ENCODE peak calls at places on chromosomes 1 and 21, in eight cellular contexts. E is H1; P is mammary epithelial cell; G is CD8-positive, alpha-beta T cell; R is mesenchymal stem cell; T is kidney; Y is lung; H is right lobe of liver. W is an unnamed sample.

GRCh38 chr1:201667479-201667878 is 128.6 kb downstream of the NAV1 start:
- DNase-seq in R (no peak), G (no peak), E (no peak), T (no peak), Y (no peak), P (no peak), H (no peak), W (no peak)

GRCh38 chr1:2091611-2092604 is 41.7 kb downstream of the PRKCZ start:
- DNase-seq in G (peak), T (no peak), R (no peak), P (no peak), E (peak), H (no peak), Y (no peak), W (peak)

GRCh38 chr1:64046243-64046642 is 157.2 kb upstream of the UBE2U start:
- DNase-seq in E (no peak), H (no peak), Y (no peak), T (no peak), G (no peak), R (no peak), P (no peak), W (no peak)

GRCh38 chr1:186682721-186683120 is 2.5 kb upstream of the PTGS2 start:
- DNase-seq in H (no peak), T (no peak), P (no peak), E (no peak), R (no peak), G (no peak), Y (no peak), W (no peak)

GRCh38 chr21:25561668-25562641 is 45.3 kb downstream of the MRPL39 start:
- DNase-seq in Y (peak), P (no peak), T (peak), G (peak), E (peak), R (peak), H (peak), W (peak)

GRCh38 chr21:36093512-36093911 is 23.7 kb downstream of the CBR1 start:
- DNase-seq in T (no peak), R (no peak), G (no peak), H (no peak), Y (no peak), E (no peak), P (no peak), W (no peak)

GRCh38 chr1:29984107-29984506 is 739.3 kb downstream of the MATN1 start:
- DNase-seq in P (no peak), E (no peak), R (no peak), Y (peak), T (no peak), G (no peak), H (no peak), W (no peak)

GRCh38 chr21:39014751-39015150 is 168.5 kb downstream of the PSMG1 start:
- DNase-seq in T (no peak), H (no peak), G (no peak), E (no peak), P (peak), Y (no peak), R (peak), W (no peak)

GRCh38 chr1:50417946-50418599 is 5.2 kb downstream of the DMRTA2 start:
- DNase-seq in T (no peak), P (no peak), E (no peak), H (no peak), G (no peak), R (no peak), Y (no peak), W (no peak)

GRCh38 chr21:45932922-45933502 is 48.6 kb upstream of the COL6A1 start:
- DNase-seq in Y (no peak), E (no peak), T (peak), G (no peak), P (no peak), R (no peak), H (no peak), W (no peak)

GRCh38 chr1:248820041-248820585 is 5.6 kb downstream of the SH3BP5L start:
- DNase-seq in H (no peak), Y (no peak), P (no peak), T (no peak), R (no peak), E (no peak), G (no peak), W (no peak)

GRCh38 chr1:5388622-5389021 is 603.6 kb downstream of the NPHP4 start:
- DNase-seq in Y (no peak), T (no peak), H (no peak), G (peak), E (no peak), P (no peak), R (no peak), W (no peak)

GRCh38 chr1:100883963-100884362 is 10.7 kb downstream of the EXTL2 start:
- DNase-seq in R (peak), Y (no peak), E (no peak), P (peak), H (no peak), T (no peak), G (no peak), W (no peak)

GRCh38 chr1:94926365-94926914 is 470 bp downstream of the CNN3 start:
- DNase-seq in G (peak), Y (peak), R (peak), H (peak), P (peak), E (peak), T (peak), W (no peak)

GRCh38 chr1:212794561-212795014 is 2.9 kb downstream of the TATDN3 start:
- DNase-seq in G (no peak), E (no peak), T (no peak), P (no peak), R (peak), H (no peak), Y (no peak), W (peak)
- H3K27ac ChIP-seq in G (no peak), E (no peak), T (no peak), P (no peak), R (no peak), H (no peak), Y (no peak), W (no peak)

GRCh38 chr1:40824591-40825429 is 37.4 kb downstream of the CITED4 start:
- DNase-seq in Y (no peak), R (peak), G (no peak), E (no peak), H (no peak), T (no peak), P (no peak), W (no peak)
- H3K4me3 ChIP-seq in Y (no peak), R (no peak), G (no peak), E (no peak), H (no peak), T (no peak), P (no peak), W (no peak)

DNA sequence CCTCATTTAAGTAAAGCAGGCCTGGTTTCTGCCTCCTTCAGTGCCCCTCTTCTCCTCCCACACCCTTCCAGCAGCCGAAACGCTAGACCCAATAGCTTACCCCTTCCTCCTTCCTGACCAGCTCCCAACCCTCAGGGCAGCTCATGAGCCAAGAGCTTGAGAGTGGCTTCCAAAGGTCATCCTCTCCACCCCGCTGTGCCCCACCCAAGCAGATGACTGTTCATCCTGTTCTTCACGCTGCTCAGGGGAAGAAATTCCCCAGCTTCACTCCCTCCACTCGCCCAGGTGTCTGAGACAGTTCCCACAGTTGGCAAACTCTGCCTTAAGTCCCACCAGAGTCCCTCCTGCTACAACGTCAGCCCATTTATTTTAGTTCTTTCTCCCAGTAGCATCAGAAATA is 23.4 kb downstream of the ARHGEF19 start:
- DNase-seq in T (peak), E (no peak), Y (no peak), H (no peak), P (peak), R (no peak), G (no peak), W (no peak)
- H3K27ac ChIP-seq in T (no peak), E (no peak), Y (no peak), H (no peak), P (peak), R (no peak), G (no peak), W (no peak)

GRCh38 chr1:47225430-47226100 is 6.5 kb downstream of the TAL1 start:
- DNase-seq in R (no peak), T (no peak), G (no peak), E (no peak), Y (no peak), P (no peak), H (peak), W (no peak)

GRCh38 chr1:47223921-47224675 is 7.9 kb downstream of the TAL1 start:
- DNase-seq in E (no peak), T (no peak), R (no peak), P (no peak), Y (no peak), G (no peak), H (no peak), W (no peak)

GRCh38 chr1:47224676-47225399 is 7.2 kb downstream of the TAL1 start:
- DNase-seq in R (no peak), P (no peak), T (no peak), E (peak), G (no peak), Y (no peak), H (no peak), W (no peak)

GRCh38 chr1:47227370-47228232 is 4.4 kb downstream of the TAL1 start:
- DNase-seq in G (no peak), H (peak), P (no peak), Y (no peak), T (no peak), E (no peak), R (no peak), W (no peak)

GRCh38 chr1:47226121-47226977 is 5.7 kb downstream of the TAL1 start:
- DNase-seq in H (peak), R (no peak), Y (no peak), G (no peak), P (no peak), T (no peak), E (no peak), W (no peak)
- H3K4me3 ChIP-seq in H (no peak), R (no peak), Y (no peak), G (no peak), P (no peak), T (no peak), E (peak), W (no peak)

DNA sequence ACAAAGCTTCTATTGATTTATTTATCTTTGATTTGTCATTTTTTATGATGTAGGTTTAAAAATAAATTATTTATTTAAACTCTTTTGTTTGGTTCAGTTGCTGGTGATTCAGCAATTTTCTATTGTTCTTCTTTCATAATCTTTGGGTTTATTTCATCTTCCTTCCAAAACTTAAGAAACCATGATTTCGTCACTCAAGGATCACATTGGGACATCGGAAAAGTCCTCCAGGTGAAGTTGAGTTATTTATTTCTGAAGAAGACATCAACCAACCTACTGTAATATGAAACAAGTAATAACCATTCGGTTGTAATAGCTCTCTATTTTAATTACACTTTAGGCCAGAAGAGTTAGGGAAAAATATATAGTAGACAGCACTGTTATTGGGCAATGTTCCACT is 23.0 kb upstream of the WLS start:
- DNase-seq in T (no peak), H (no peak), P (no peak), R (no peak), Y (no peak), G (no peak), E (no peak), W (no peak)
- H3K27ac ChIP-seq in T (no peak), H (no peak), P (no peak), R (no peak), Y (no peak), G (no peak), E (no peak), W (no peak)

GRCh38 chr1:40371707-40372258 is 1.7 kb upstream of the SMAP2 start:
- DNase-seq in E (no peak), G (no peak), R (no peak), P (no peak), H (no peak), T (no peak), Y (no peak), W (no peak)

GRCh38 chr1:40373323-40374283 is at the start of gene SMAP2:
- DNase-seq in H (peak), R (peak), T (peak), P (peak), E (peak), G (peak), Y (peak), W (peak)

GRCh38 chr1:40377512-40377911 is 4.0 kb downstream of the SMAP2 start:
- DNase-seq in H (no peak), G (no peak), R (no peak), E (no peak), Y (no peak), P (no peak), T (no peak), W (no peak)

GRCh38 chr1:40372658-40373322 is 737 bp upstream of the SMAP2 start:
- DNase-seq in E (no peak), H (no peak), P (no peak), G (no peak), Y (no peak), R (no peak), T (no peak), W (no peak)
- H3K4me3 ChIP-seq in E (peak), H (no peak), P (no peak), G (peak), Y (no peak), R (no peak), T (peak), W (peak)

GRCh38 chr1:87683557-87683956 is 354.9 kb downstream of the LMO4 start:
- DNase-seq in G (no peak), H (no peak), P (no peak), E (no peak), T (no peak), Y (no peak), R (no peak), W (no peak)
- H3K27ac ChIP-seq in G (no peak), H (no peak), P (no peak), E (no peak), T (no peak), Y (no peak), R (no peak), W (no peak)

DNA sequence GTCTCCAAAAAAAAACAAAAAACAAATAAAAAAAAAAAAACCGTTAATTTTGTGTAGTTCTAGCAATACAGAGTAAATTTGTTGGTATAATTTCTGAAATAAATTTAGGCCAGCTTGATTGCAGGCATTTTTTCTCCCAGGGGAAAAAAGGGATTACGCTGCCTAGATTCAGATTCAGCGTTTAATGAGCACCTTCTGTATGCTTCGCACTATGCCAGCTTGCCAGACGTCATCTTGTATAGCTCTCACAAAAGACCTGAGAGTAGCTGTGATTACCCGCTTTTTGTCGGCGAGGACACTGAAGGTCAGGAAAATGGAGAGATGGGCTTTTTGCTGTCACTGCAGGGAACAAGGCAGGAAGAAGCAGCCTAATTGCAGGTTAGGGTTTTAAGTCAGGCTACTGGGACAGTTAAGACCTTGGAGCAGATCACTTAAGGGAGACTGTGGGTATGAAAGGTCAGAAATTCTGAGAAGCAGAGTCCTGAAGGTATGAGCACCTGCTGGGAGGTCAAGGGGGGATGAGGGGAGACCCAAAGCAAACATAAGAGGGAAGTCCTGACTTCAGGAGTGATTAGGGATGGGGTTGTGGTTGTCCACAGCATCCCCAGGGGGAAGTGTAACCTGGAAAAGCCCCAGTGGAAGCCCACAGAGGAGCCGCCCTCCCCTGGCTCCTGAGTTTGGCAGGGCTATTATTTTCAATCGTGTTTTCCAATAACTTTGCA is 39.0 kb downstream of the TMCC2 start:
- DNase-seq in Y (no peak), H (no peak), E (no peak), T (no peak), G (no peak), R (no peak), P (no peak), W (no peak)
- H3K4me3 ChIP-seq in Y (no peak), H (no peak), E (no peak), T (no peak), G (no peak), R (no peak), P (no peak), W (no peak)

GRCh38 chr1:155208406-155208655 is 164 bp upstream of the MTX1 start:
- DNase-seq in G (no peak), E (no peak), Y (no peak), H (no peak), P (no peak), T (no peak), R (no peak), W (no peak)
- H3K27ac ChIP-seq in G (peak), E (peak), Y (peak), H (peak), P (peak), T (peak), R (peak), W (peak)

DNA sequence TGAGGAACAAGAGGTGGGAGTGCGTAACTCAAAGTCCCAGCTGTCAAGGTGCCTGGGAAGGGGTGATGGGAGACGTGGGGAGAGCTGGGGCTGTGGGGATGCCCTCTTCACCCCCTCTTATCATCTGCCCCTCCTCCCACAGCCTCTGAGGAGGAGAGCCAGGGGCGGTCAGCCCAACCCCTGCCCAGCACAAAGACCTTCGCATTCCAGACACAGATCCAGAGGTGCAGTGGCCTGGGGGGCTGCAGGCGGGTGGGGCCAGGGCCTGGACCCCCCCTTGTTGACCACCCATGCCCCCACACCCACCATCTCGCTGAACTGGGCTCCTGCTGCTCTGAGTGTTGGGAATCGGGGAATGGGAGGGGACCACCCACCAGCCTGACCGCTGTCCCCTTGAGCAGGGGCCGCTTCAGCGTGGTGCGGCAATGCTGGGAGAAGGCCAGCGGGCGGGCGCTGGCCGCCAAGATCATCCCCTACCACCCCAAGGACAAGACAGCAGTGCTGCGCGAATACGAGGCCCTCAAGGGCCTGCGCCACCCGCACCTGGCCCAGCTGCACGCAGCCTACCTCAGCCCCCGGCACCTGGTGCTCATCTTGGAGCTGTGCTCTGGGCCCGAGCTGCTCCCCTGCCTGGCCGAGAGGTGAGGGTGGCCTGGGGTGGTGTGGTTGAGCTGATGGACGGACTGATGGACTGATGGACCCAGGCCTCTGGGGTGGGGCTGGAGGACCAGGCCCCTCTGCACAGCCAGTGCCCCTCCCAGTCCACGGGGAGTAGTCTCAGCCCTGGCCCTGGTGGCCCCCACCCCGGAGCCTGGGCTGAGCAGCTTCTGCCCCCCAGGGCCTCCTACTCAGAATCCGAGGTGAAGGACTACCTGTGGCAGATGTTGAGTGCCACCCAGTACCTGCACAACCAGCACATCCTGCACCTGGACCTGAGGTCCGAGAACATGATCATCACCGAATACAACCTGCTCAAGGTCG is 29.7 kb downstream of the TRIM11 start:
- DNase-seq in G (no peak), T (peak), E (no peak), P (no peak), H (no peak), R (no peak), Y (no peak), W (no peak)
- H3K4me3 ChIP-seq in G (no peak), T (no peak), E (no peak), P (no peak), H (no peak), R (no peak), Y (no peak), W (no peak)